ENCODE peak calls at places on chromosomes 4 and X, in ten cellular contexts. N, U, K, I, F, S, M, Z, V and O are unnamed samples.

GRCh38 chr4:84579410-84579791 is 3.5 kb upstream of the CDS1 start:
- DNase-seq in N (no peak), U (no peak), K (no peak), I (no peak), F (no peak), S (no peak), M (no peak), Z (no peak), V (no peak), O (peak)

GRCh38 chr4:89616382-89616781 is 220.6 kb downstream of the SNCA start:
- DNase-seq in N (no peak), U (no peak), K (no peak), I (no peak), F (no peak), S (no peak), M (no peak), Z (no peak), V (no peak), O (no peak)

GRCh38 chr4:921830-922331 is 10.2 kb downstream of the GAK start:
- DNase-seq in N (no peak), U (no peak), K (no peak), I (peak), F (no peak), S (no peak), M (no peak), Z (no peak), V (no peak), O (no peak)

GRCh38 chr4:156113138-156113537 is 159.5 kb upstream of the CTSO start:
- DNase-seq in N (no peak), U (no peak), K (no peak), I (peak), F (no peak), S (no peak), M (peak), Z (no peak), V (no peak), O (no peak)

GRCh38 chr4:85243857-85244256 is 231.1 kb upstream of the ARHGAP24 start:
- DNase-seq in N (no peak), U (no peak), K (no peak), I (no peak), F (no peak), S (no peak), M (no peak), Z (no peak), V (no peak), O (no peak)

GRCh38 chr4:139740531-139741041 is 75.0 kb downstream of the MGST2 start:
- DNase-seq in N (peak), U (no peak), K (peak), I (no peak), F (peak), S (peak), M (peak), Z (no peak), V (peak), O (no peak)

GRCh38 chr4:1495416-1496115 is 89.3 kb upstream of the NKX1-1 start:
- DNase-seq in N (no peak), U (no peak), K (no peak), I (no peak), F (no peak), S (no peak), M (no peak), Z (no peak), V (no peak), O (no peak)

GRCh38 chr4:155889946-155890345 is 13.6 kb upstream of the TDO2 start:
- DNase-seq in N (no peak), U (no peak), K (no peak), I (no peak), F (no peak), S (no peak), M (no peak), Z (no peak), V (no peak), O (no peak)

GRCh38 chr4:175414602-175415001 is 397.5 kb downstream of the GPM6A start:
- DNase-seq in N (no peak), U (no peak), K (no peak), I (no peak), F (no peak), S (no peak), M (no peak), Z (no peak), V (no peak), O (no peak)

GRCh38 chrX:35380808-35381700 is 417.1 kb upstream of the MAGEB16 start:
- DNase-seq in N (no peak), U (no peak), K (peak), I (peak), F (no peak), S (no peak), M (peak), Z (no peak), V (peak), O (no peak)

GRCh38 chr4:174669278-174669677 is 147.0 kb upstream of the HPGD start:
- DNase-seq in N (no peak), U (no peak), K (peak), I (no peak), F (peak), S (no peak), M (peak), Z (no peak), V (peak), O (no peak)

GRCh38 chr4:8156617-8157016 is 2.0 kb downstream of the ABLIM2 start:
- DNase-seq in N (no peak), U (no peak), K (no peak), I (no peak), F (no peak), S (no peak), M (peak), Z (no peak), V (no peak), O (no peak)

GRCh38 chrX:16931371-16931770 is 15.1 kb upstream of the REPS2 start:
- DNase-seq in N (no peak), U (no peak), K (no peak), I (no peak), F (no peak), S (no peak), M (no peak), Z (no peak), V (no peak), O (no peak)

GRCh38 chrX:11309220-11309619 is 16.0 kb downstream of the AMELX start:
- DNase-seq in N (no peak), U (no peak), K (no peak), I (no peak), F (no peak), S (no peak), M (peak), Z (no peak), V (no peak), O (no peak)

GRCh38 chrX:14501312-14501711 is 28.0 kb upstream of the GLRA2 start:
- DNase-seq in N (no peak), U (no peak), K (no peak), I (no peak), F (no peak), S (no peak), M (no peak), Z (no peak), V (no peak), O (no peak)

GRCh38 chr4:139841464-139842195 is 176.0 kb downstream of the MGST2 start:
- DNase-seq in N (peak), U (no peak), K (no peak), I (no peak), F (no peak), S (no peak), M (no peak), Z (no peak), V (no peak), O (no peak)

GRCh38 chrX:16465081-16465876 is 184.7 kb upstream of the S100G start:
- DNase-seq in N (no peak), U (no peak), K (peak), I (no peak), F (no peak), S (no peak), M (peak), Z (no peak), V (no peak), O (no peak)

GRCh38 chrX:114800719-114801118 is 216.7 kb downstream of the IL13RA2 start:
- DNase-seq in N (no peak), U (no peak), K (peak), I (no peak), F (peak), S (peak), M (peak), Z (peak), V (peak), O (no peak)

GRCh38 chr4:79439489-79439888 is 31.5 kb upstream of the GK2 start:
- DNase-seq in N (no peak), U (no peak), K (no peak), I (no peak), F (no peak), S (no peak), M (no peak), Z (no peak), V (no peak), O (no peak)

GRCh38 chr4:111230265-111230664 is 607.4 kb upstream of the PITX2 start:
- DNase-seq in N (no peak), U (no peak), K (peak), I (no peak), F (peak), S (no peak), M (no peak), Z (no peak), V (no peak), O (no peak)

GRCh38 chr4:140123666-140124377 is 30.2 kb downstream of the MAML3 start:
- DNase-seq in N (no peak), U (no peak), K (no peak), I (no peak), F (no peak), S (no peak), M (no peak), Z (no peak), V (no peak), O (no peak)

GRCh38 chr4:56238251-56238650 is 149.0 kb downstream of the AASDH start:
- DNase-seq in N (no peak), U (no peak), K (no peak), I (no peak), F (no peak), S (no peak), M (no peak), Z (no peak), V (no peak), O (no peak)

GRCh38 chr4:56288663-56289062 is 98.6 kb downstream of the AASDH start:
- DNase-seq in N (no peak), U (no peak), K (no peak), I (no peak), F (no peak), S (no peak), M (no peak), Z (no peak), V (no peak), O (no peak)

GRCh38 chr4:81723927-81724587 is 252.3 kb upstream of the RASGEF1B start:
- DNase-seq in N (no peak), U (no peak), K (no peak), I (no peak), F (no peak), S (peak), M (peak), Z (no peak), V (no peak), O (no peak)

GRCh38 chr4:122548452-122548851 is 72.4 kb downstream of the IL21 start:
- DNase-seq in N (no peak), U (no peak), K (peak), I (no peak), F (no peak), S (no peak), M (peak), Z (no peak), V (no peak), O (no peak)

GRCh38 chrX:129193357-129193756 is 329.9 kb downstream of the SMARCA1 start:
- DNase-seq in N (peak), U (no peak), K (no peak), I (no peak), F (no peak), S (no peak), M (no peak), Z (no peak), V (no peak), O (no peak)

DNA sequence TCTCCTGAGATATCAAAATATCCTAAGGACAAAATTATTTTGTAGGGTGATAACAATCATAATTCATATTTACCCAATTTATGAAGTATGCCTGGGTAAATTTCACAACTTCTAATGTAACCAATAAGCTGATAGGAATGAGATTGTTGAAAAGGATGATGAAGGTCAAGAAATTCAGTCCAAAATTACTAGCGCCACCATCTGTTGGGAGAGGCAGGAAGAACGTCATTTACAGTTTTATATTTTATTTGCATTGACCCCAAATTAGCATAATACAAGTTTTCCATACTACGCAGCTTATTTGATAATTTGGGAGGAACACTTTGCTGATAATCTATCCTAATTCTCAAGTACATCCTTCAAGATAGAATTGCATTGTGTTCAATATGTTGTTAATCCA is 78.7 kb downstream of the ATP8A1 start:
- DNase-seq in N (no peak), U (no peak), K (no peak), I (no peak), F (no peak), S (no peak), M (no peak), Z (no peak), V (no peak), O (no peak)
- TF ChIP-seq CTCF in N (no peak), U (no peak), K (no peak), I (no peak), F (no peak), S (no peak), M (no peak), Z (peak), V (no peak), O (no peak)

GRCh38 chr4:168163106-168163505 is 70.8 kb downstream of the ANXA10 start:
- DNase-seq in N (no peak), U (no peak), K (no peak), I (no peak), F (no peak), S (no peak), M (no peak), Z (no peak), V (no peak), O (no peak)

GRCh38 chr4:168162604-168163003 is 70.3 kb downstream of the ANXA10 start:
- DNase-seq in N (no peak), U (no peak), K (peak), I (no peak), F (no peak), S (no peak), M (peak), Z (no peak), V (no peak), O (no peak)

GRCh38 chr4:168164915-168165548 is 72.7 kb downstream of the ANXA10 start:
- DNase-seq in N (no peak), U (no peak), K (no peak), I (no peak), F (no peak), S (no peak), M (no peak), Z (no peak), V (no peak), O (no peak)

DNA sequence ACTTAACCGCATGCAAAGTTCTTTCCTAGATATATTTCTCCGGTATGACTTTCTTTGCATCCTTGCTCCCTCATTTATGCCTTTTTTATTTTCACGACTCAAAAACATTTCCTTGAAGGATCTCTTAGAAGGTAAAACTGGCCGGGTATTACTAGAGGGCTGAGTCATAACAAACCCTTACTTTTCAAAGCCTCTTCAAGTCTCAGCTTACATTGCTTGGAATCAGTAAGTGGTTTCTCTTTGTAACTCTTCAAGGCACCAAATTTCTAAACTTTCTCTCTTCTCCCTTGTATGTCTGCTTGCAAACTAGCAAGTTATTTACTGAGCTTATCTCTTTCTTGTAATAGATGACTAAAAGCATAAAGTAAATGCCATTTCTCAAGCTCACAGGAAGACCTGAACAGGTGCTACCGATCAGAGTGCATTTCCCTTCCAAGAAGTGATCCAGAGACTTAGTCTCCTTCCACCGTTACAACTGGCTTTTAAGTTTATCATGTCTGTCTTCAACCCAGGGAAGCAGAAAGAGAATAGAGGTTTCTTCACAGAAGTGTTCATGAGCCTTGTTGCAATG is 75.5 kb downstream of the ANXA10 start:
- DNase-seq in N (no peak), U (no peak), K (peak), I (no peak), F (no peak), S (no peak), M (no peak), Z (no peak), V (no peak), O (no peak)
- TF ChIP-seq CTCF in N (no peak), U (no peak), K (no peak), I (no peak), F (no peak), S (no peak), M (no peak), Z (no peak), V (no peak), O (no peak)

DNA sequence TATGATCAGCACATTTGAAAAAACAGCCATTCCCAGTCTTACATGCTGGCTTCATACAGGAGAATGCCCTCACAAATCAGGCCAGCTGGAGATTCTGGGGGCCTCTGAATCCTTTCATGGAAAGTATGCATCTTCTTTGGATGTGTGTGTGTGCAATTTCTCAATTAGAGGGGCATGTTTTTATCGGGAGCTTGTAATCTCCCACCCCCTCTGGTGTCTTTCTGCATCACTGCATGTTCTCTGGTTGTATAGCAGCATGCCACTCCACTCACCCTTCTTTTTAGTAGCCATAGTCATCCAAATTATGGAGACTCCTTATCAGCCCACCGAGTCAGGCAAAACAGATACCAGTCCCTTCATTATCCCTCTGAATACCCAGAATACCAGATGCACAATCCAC is 282.2 kb upstream of the SLIT2 start:
- DNase-seq in N (no peak), U (no peak), K (no peak), I (no peak), F (no peak), S (no peak), M (no peak), Z (no peak), V (no peak), O (no peak)
- TF ChIP-seq CTCF in N (no peak), U (no peak), K (no peak), I (no peak), F (peak), S (no peak), M (no peak), Z (no peak), V (no peak), O (peak)

DNA sequence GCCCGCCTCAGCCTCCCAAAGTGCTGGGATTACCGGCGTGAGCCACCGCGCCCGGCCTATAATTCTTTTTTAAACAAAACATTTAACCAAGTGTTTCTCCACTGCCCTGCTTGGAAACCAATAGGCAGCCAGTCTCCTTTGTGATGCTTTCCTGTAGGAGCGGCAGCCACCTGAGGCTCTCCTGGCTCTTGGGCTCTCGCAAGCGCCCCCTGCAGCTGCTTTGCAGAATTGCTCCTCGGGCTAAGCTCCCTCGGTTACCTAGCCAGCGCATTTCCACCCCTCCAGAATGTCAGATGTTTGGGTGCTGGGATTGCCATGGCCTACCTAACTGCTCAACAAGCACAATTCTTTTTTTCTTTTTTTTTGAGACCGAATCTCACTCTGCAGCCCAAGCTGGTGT is 7.7 kb downstream of the S100P start:
- DNase-seq in N (no peak), U (peak), K (no peak), I (peak), F (no peak), S (no peak), M (no peak), Z (no peak), V (peak), O (no peak)
- TF ChIP-seq CTCF in N (peak), U (peak), K (peak), I (peak), F (peak), S (no peak), M (peak), Z (peak), V (no peak), O (peak)

GRCh38 chr4:47271296-47271695 is 192.2 kb downstream of the COMMD8 start:
- DNase-seq in N (no peak), U (no peak), K (no peak), I (no peak), F (no peak), S (no peak), M (no peak), Z (no peak), V (no peak), O (no peak)

GRCh38 chr4:47278631-47279030 is 184.9 kb downstream of the COMMD8 start:
- DNase-seq in N (no peak), U (no peak), K (no peak), I (no peak), F (no peak), S (no peak), M (no peak), Z (no peak), V (no peak), O (no peak)

GRCh38 chr4:47270226-47270888 is 193.1 kb downstream of the COMMD8 start:
- DNase-seq in N (no peak), U (no peak), K (peak), I (no peak), F (no peak), S (no peak), M (no peak), Z (no peak), V (no peak), O (no peak)

GRCh38 chr4:47274931-47275330 is 188.6 kb downstream of the COMMD8 start:
- DNase-seq in N (no peak), U (no peak), K (peak), I (no peak), F (no peak), S (no peak), M (no peak), Z (no peak), V (no peak), O (no peak)
- TF ChIP-seq CTCF in N (no peak), U (no peak), K (no peak), I (no peak), F (no peak), S (no peak), M (no peak), Z (no peak), V (no peak), O (no peak)